ENCODE peak calls at places on chromosomes 6 and 20, in nine cellular contexts. One of them, this sample, is unnamed.

GRCh38 chr20:55094353-55094861 is 619.0 kb downstream of the DOK5 start:
- DNase-seq in colonic mucosa: no peak
- DNase-seq in COLO829: no peak
- DNase-seq in IMR-90: no peak
- DNase-seq in GM10248: no peak
- DNase-seq in stimulated activated naive B cell treated with anti-CD40 and anti-IgM and Interleukin-4, amounts not matched to agents 10 μg/mL and 1 μg/mL and 100 μg/mL, for 72 hours: no peak
- DNase-seq in Kasumi-1: no peak
- DNase-seq in activated T-cell treated with anti-CD3 and anti-CD28 coated beads, Interleukin-2, amount 50 U/mL, for 72 hours: no peak
- DNase-seq in stimulated activated naive CD4-positive, alpha-beta T cell: no peak
- DNase-seq in this sample: no peak

GRCh38 chr6:36280467-36280866 is 10.6 kb downstream of the PNPLA1 start:
- DNase-seq in COLO829: no peak
- DNase-seq in Kasumi-1: no peak
- DNase-seq in stimulated activated naive B cell treated with anti-CD40 and anti-IgM and Interleukin-4, amounts not matched to agents 10 μg/mL and 1 μg/mL and 100 μg/mL, for 72 hours: no peak
- DNase-seq in stimulated activated naive CD4-positive, alpha-beta T cell: no peak
- DNase-seq in IMR-90: no peak
- DNase-seq in activated T-cell treated with anti-CD3 and anti-CD28 coated beads, Interleukin-2, amount 50 U/mL, for 72 hours: no peak
- DNase-seq in colonic mucosa: no peak
- DNase-seq in GM10248: no peak
- DNase-seq in this sample: no peak

GRCh38 chr20:9999660-10000059 is 35.1 kb upstream of the ANKEF1 start:
- DNase-seq in COLO829: no peak
- DNase-seq in activated T-cell treated with anti-CD3 and anti-CD28 coated beads, Interleukin-2, amount 50 U/mL, for 72 hours: no peak
- DNase-seq in stimulated activated naive B cell treated with anti-CD40 and anti-IgM and Interleukin-4, amounts not matched to agents 10 μg/mL and 1 μg/mL and 100 μg/mL, for 72 hours: no peak
- DNase-seq in stimulated activated naive CD4-positive, alpha-beta T cell: no peak
- DNase-seq in GM10248: no peak
- DNase-seq in IMR-90: no peak
- DNase-seq in colonic mucosa: no peak
- DNase-seq in Kasumi-1: no peak
- DNase-seq in this sample: no peak

GRCh38 chr20:59010995-59011873 is 4.2 kb upstream of the CTSZ start:
- DNase-seq in stimulated activated naive CD4-positive, alpha-beta T cell: no peak
- DNase-seq in stimulated activated naive B cell treated with anti-CD40 and anti-IgM and Interleukin-4, amounts not matched to agents 10 μg/mL and 1 μg/mL and 100 μg/mL, for 72 hours: no peak
- DNase-seq in activated T-cell treated with anti-CD3 and anti-CD28 coated beads, Interleukin-2, amount 50 U/mL, for 72 hours: no peak
- DNase-seq in Kasumi-1: no peak
- DNase-seq in colonic mucosa: no peak
- DNase-seq in IMR-90: peak
- DNase-seq in GM10248: no peak
- DNase-seq in COLO829: peak
- DNase-seq in this sample: no peak

GRCh38 chr6:152458648-152459047 is 178.5 kb downstream of the SYNE1 start:
- DNase-seq in stimulated activated naive CD4-positive, alpha-beta T cell: no peak
- DNase-seq in GM10248: no peak
- DNase-seq in activated T-cell treated with anti-CD3 and anti-CD28 coated beads, Interleukin-2, amount 50 U/mL, for 72 hours: no peak
- DNase-seq in colonic mucosa: no peak
- DNase-seq in IMR-90: peak
- DNase-seq in Kasumi-1: no peak
- DNase-seq in stimulated activated naive B cell treated with anti-CD40 and anti-IgM and Interleukin-4, amounts not matched to agents 10 μg/mL and 1 μg/mL and 100 μg/mL, for 72 hours: no peak
- DNase-seq in COLO829: no peak
- DNase-seq in this sample: no peak

GRCh38 chr6:2876210-2877056 is 26.7 kb downstream of the SERPINB9 start:
- DNase-seq in stimulated activated naive CD4-positive, alpha-beta T cell: no peak
- DNase-seq in activated T-cell treated with anti-CD3 and anti-CD28 coated beads, Interleukin-2, amount 50 U/mL, for 72 hours: no peak
- DNase-seq in Kasumi-1: no peak
- DNase-seq in IMR-90: peak
- DNase-seq in GM10248: no peak
- DNase-seq in COLO829: no peak
- DNase-seq in stimulated activated naive B cell treated with anti-CD40 and anti-IgM and Interleukin-4, amounts not matched to agents 10 μg/mL and 1 μg/mL and 100 μg/mL, for 72 hours: peak
- DNase-seq in colonic mucosa: peak
- DNase-seq in this sample: peak

GRCh38 chr6:128963561-128963960 is 80.6 kb downstream of the LAMA2 start:
- DNase-seq in IMR-90: peak
- DNase-seq in COLO829: no peak
- DNase-seq in stimulated activated naive CD4-positive, alpha-beta T cell: no peak
- DNase-seq in activated T-cell treated with anti-CD3 and anti-CD28 coated beads, Interleukin-2, amount 50 U/mL, for 72 hours: no peak
- DNase-seq in GM10248: no peak
- DNase-seq in stimulated activated naive B cell treated with anti-CD40 and anti-IgM and Interleukin-4, amounts not matched to agents 10 μg/mL and 1 μg/mL and 100 μg/mL, for 72 hours: no peak
- DNase-seq in Kasumi-1: no peak
- DNase-seq in colonic mucosa: no peak
- DNase-seq in this sample: no peak

GRCh38 chr20:63051186-63051860 is 44.6 kb upstream of the BHLHE23 start:
- DNase-seq in stimulated activated naive B cell treated with anti-CD40 and anti-IgM and Interleukin-4, amounts not matched to agents 10 μg/mL and 1 μg/mL and 100 μg/mL, for 72 hours: no peak
- DNase-seq in Kasumi-1: no peak
- DNase-seq in COLO829: no peak
- DNase-seq in IMR-90: no peak
- DNase-seq in stimulated activated naive CD4-positive, alpha-beta T cell: no peak
- DNase-seq in GM10248: no peak
- DNase-seq in colonic mucosa: no peak
- DNase-seq in activated T-cell treated with anti-CD3 and anti-CD28 coated beads, Interleukin-2, amount 50 U/mL, for 72 hours: no peak
- DNase-seq in this sample: no peak

GRCh38 chr6:164753517-164753916 is 555.9 kb downstream of the C6orf118 start:
- DNase-seq in Kasumi-1: no peak
- DNase-seq in COLO829: peak
- DNase-seq in colonic mucosa: no peak
- DNase-seq in activated T-cell treated with anti-CD3 and anti-CD28 coated beads, Interleukin-2, amount 50 U/mL, for 72 hours: no peak
- DNase-seq in stimulated activated naive CD4-positive, alpha-beta T cell: no peak
- DNase-seq in IMR-90: no peak
- DNase-seq in stimulated activated naive B cell treated with anti-CD40 and anti-IgM and Interleukin-4, amounts not matched to agents 10 μg/mL and 1 μg/mL and 100 μg/mL, for 72 hours: no peak
- DNase-seq in GM10248: no peak
- DNase-seq in this sample: no peak

GRCh38 chr6:153976921-153977693 is 61.9 kb upstream of the OPRM1 start:
- DNase-seq in colonic mucosa: no peak
- DNase-seq in IMR-90: no peak
- DNase-seq in stimulated activated naive B cell treated with anti-CD40 and anti-IgM and Interleukin-4, amounts not matched to agents 10 μg/mL and 1 μg/mL and 100 μg/mL, for 72 hours: no peak
- DNase-seq in stimulated activated naive CD4-positive, alpha-beta T cell: no peak
- DNase-seq in activated T-cell treated with anti-CD3 and anti-CD28 coated beads, Interleukin-2, amount 50 U/mL, for 72 hours: no peak
- DNase-seq in GM10248: no peak
- DNase-seq in Kasumi-1: no peak
- DNase-seq in COLO829: no peak
- DNase-seq in this sample: no peak

This sample was measured in GM13977.